ENCODE peak calls at places on chromosomes 12 and 14, in ten cellular contexts. M is left ventricle myocardium inferior, F is osteoblast, I is right cardiac atrium, L is uterus, U is IMR-90, O is cardiac muscle cell, R is sigmoid colon, A is ovary, Z is pancreas. E is an unnamed sample.

GRCh38 chr12:64181504-64182291 is 40.4 kb downstream of the KICS2 start:
- DNase-seq in A (peak; percentile 52), R (peak; percentile 79), L (peak; percentile 45), O (peak; percentile 52), M (peak; percentile 29), I (peak; percentile 52), F (peak; percentile 77), Z (no peak), U (peak; percentile 99), E (peak; percentile 65)

GRCh38 chr14:51448831-51449665 is 202.7 kb upstream of the FRMD6 start:
- DNase-seq in U (peak; percentile 98), R (no peak), Z (no peak), A (peak; percentile 32), L (no peak), M (peak; percentile 39), O (no peak), F (no peak), I (peak; percentile 57), E (peak; percentile 59)

GRCh38 chr12:101040936-101041335 is 169.1 kb downstream of the SLC5A8 start:
- DNase-seq in L (no peak), A (no peak), Z (no peak), I (no peak), O (no peak), F (no peak), U (no peak), M (no peak), R (no peak), E (no peak)

GRCh38 chr12:23472329-23472971 is 477.0 kb downstream of the SOX5 start:
- DNase-seq in A (no peak), O (no peak), R (no peak), F (no peak), I (no peak), U (no peak), Z (no peak), L (no peak), M (no peak), E (no peak)

GRCh38 chr12:131493068-131493826 is 217.6 kb upstream of the SFSWAP start:
- DNase-seq in I (no peak), U (no peak), A (no peak), L (no peak), R (no peak), F (no peak), M (no peak), O (no peak), Z (no peak), E (no peak)

GRCh38 chr14:71507681-71508080 is 424.5 kb upstream of the RGS6 start:
- DNase-seq in M (no peak), R (no peak), O (peak; percentile 64), Z (no peak), I (no peak), U (no peak), A (no peak), F (no peak), L (no peak), E (no peak)

GRCh38 chr12:63961543-63961942 is 117.0 kb downstream of the SRGAP1 start:
- DNase-seq in M (no peak), R (no peak), I (no peak), U (no peak), L (no peak), Z (no peak), F (peak; percentile 57), A (no peak), O (no peak), E (no peak)

GRCh38 chr12:62631531-62632520 is 165.2 kb downstream of the MON2 start:
- DNase-seq in A (peak; percentile 62), F (peak; percentile 98), I (peak; percentile 89), O (peak; percentile 47), U (peak; percentile 61), M (peak; percentile 71), R (peak; percentile 81), Z (peak; percentile 71), L (peak; percentile 76), E (peak; percentile 54)

GRCh38 chr14:97917169-97917568 is 1120.0 kb downstream of the VRK1 start:
- DNase-seq in Z (no peak), U (no peak), L (no peak), I (no peak), A (no peak), F (no peak), O (no peak), R (no peak), M (no peak), E (no peak)

GRCh38 chr14:36517242-36518030 is 2.6 kb downstream of the NKX2-1 start:
- DNase-seq in A (no peak), R (no peak), Z (peak; percentile 77), L (no peak), M (no peak), F (no peak), O (no peak), I (no peak), U (no peak), E (peak; percentile 51)

GRCh38 chr12:76943004-76943403 is 64.2 kb upstream of the CSRP2 start:
- DNase-seq in F (no peak), A (no peak), R (no peak), O (no peak), L (no peak), M (no peak), I (no peak), Z (no peak), U (no peak), E (no peak)

DNA sequence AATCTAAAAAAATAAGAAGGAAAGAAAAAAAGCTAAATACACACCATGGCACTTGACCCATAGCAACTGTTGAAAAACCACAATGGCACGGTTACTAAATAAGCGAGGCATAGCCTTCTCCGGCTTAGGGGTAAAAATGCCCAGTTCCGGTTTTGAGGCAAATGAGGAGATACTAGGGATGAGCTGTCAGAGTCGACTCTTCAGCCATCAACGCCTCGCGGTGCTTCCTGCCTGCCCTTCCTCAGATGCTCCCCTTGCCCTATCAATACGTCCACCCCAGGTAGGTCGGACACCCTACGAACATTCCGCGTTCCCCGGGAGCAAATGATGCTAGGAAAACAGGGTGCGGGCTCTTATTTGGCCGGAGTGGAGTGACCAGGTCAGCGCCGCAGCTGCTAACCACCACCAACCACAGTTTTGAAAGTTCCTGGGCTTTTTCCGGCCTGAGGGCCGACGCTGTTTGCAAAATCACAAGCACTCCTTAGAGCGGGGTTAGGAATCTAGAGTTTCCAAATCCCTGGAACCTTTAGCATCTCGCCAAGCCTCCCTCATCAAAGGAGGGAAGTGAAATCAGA is 1.2 kb downstream of the SRSF9 start:
- DNase-seq in R (peak; percentile 68), Z (no peak), I (peak; percentile 64), U (peak; percentile 57), A (peak; percentile 30), F (peak; percentile 91), O (peak; percentile 59), L (peak; percentile 28), M (no peak), E (peak; percentile 41)
- H3K4me1 ChIP-seq in R (peaks cover 9% of the 10 kb centered on the region), Z (peaks cover 20% of the 10 kb centered on the region), I (peaks cover 2% of the 10 kb centered on the region), U (peaks cover 4% of the 10 kb centered on the region), A (peaks cover 9% of the 10 kb centered on the region), F (peaks cover 10% of the 10 kb centered on the region), O (peaks cover 4% of the 10 kb centered on the region), L (peaks cover 22% of the 10 kb centered on the region), M (peaks cover 62% of the 10 kb centered on the region), E (peaks cover 12% of the 10 kb centered on the region)

DNA sequence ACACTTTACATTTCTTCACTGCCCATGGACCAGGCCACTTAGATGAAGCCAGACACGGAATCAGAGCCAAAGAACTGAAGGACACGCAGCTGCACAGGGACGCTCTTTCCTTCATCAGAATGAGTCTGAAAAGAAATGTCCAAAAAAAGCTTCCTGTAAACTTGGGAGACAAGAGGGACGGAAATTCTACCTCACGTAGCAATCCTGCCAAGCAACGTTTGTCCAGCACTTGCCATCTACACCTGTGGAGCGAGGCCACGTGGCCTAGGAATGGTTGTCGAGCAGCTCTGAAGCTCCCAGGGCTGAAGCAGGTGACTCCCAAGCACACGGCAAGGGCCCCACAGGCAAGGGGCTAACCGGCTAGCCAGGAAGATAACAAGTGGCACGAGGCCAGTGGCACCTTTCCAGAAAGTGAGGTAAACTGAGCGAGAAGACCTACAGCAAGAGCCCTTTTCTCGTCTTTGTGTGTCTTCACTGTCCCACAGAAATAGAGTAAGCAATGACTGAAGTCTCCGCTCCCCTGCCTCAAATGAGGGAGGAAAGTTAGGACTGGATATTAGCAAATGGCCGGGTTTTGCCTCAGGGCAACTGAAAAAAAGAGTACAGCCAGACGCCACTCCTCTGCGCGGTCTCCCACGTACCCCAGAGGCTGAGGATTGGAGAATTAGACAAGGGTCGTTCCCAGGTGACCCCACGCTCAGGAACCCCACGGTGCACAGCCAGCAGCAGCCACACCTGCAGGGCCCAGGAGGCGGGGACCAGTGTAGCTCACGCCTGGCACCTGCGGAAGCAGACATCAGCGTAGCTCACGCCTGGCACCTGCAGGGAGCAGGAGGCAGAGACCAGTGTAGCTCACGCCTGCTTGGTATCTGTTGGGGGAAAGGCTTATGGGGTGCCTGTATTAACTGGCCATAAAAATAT is 7.7 kb downstream of the ZNF605 start:
- DNase-seq in Z (no peak), F (no peak), U (no peak), I (no peak), O (no peak), L (no peak), M (no peak), A (no peak), R (no peak), E (no peak)
- H3K9me3 ChIP-seq in Z (no peaks in the 10 kb centered on the region), F (peaks cover 43% of the 10 kb centered on the region), U (peaks cover 82% of the 10 kb centered on the region), I (peaks cover 17% of the 10 kb centered on the region), O (no peaks in the 10 kb centered on the region), L (no peaks in the 10 kb centered on the region), M (peaks cover 98% of the 10 kb centered on the region), A (no peaks in the 10 kb centered on the region), R (peaks cover 53% of the 10 kb centered on the region), E (no peaks in the 10 kb centered on the region)

GRCh38 chr14:54674342-54674741 is 107.4 kb downstream of the SAMD4A start:
- DNase-seq in U (no peak), R (no peak), O (no peak), M (no peak), I (no peak), A (no peak), Z (no peak), L (no peak), F (no peak), E (no peak)

GRCh38 chr14:54672688-54673087 is 105.8 kb downstream of the SAMD4A start:
- DNase-seq in R (no peak), Z (no peak), A (no peak), L (no peak), U (no peak), I (no peak), M (no peak), O (no peak), F (no peak), E (no peak)

GRCh38 chr14:54673193-54674121 is 106.5 kb downstream of the SAMD4A start:
- DNase-seq in R (peak; percentile 87), M (no peak), F (no peak), A (no peak), I (no peak), U (peak; percentile 66), Z (no peak), L (no peak), O (peak; percentile 46), E (no peak)

GRCh38 chr14:54671537-54671936 is 104.6 kb downstream of the SAMD4A start:
- DNase-seq in U (no peak), M (peak; percentile 20), L (no peak), O (no peak), Z (no peak), I (no peak), R (no peak), F (no peak), A (no peak), E (no peak)

GRCh38 chr14:54672181-54672580 is 105.3 kb downstream of the SAMD4A start:
- DNase-seq in M (no peak), F (no peak), A (no peak), O (no peak), L (no peak), I (no peak), Z (no peak), R (no peak), U (no peak), E (no peak)
- H3K4me1 ChIP-seq in M (peaks cover 100% of the 10 kb centered on the region), F (peaks cover 36% of the 10 kb centered on the region), A (peaks cover 3% of the 10 kb centered on the region), O (peaks cover 91% of the 10 kb centered on the region), L (peaks cover 19% of the 10 kb centered on the region), I (peaks cover 20% of the 10 kb centered on the region), Z (no peaks in the 10 kb centered on the region), R (peaks cover 83% of the 10 kb centered on the region), U (peaks cover 41% of the 10 kb centered on the region), E (no peaks in the 10 kb centered on the region)

GRCh38 chr12:31970199-31970598 is 11.0 kb downstream of the RESF1 start:
- DNase-seq in F (no peak), L (no peak), U (no peak), A (no peak), R (no peak), I (no peak), Z (no peak), O (no peak), M (no peak), E (no peak)
- H3K9me3 ChIP-seq in F (no peaks in the 10 kb centered on the region), L (no peaks in the 10 kb centered on the region), U (no peaks in the 10 kb centered on the region), A (peaks cover 4% of the 10 kb centered on the region), R (peaks cover 9% of the 10 kb centered on the region), I (no peaks in the 10 kb centered on the region), Z (no peaks in the 10 kb centered on the region), O (no peaks in the 10 kb centered on the region), M (peaks cover 12% of the 10 kb centered on the region), E (no peaks in the 10 kb centered on the region)

E was measured in thyroid gland.